ENCODE peak calls at places on chromosome 14, in seven cellular contexts. T is brain microvascular endothelial cell, J is hepatocyte, D is thoracic aorta, R is mesenchymal stem cell, M is small intestine, Q is PC-3. S is an unnamed sample.

GRCh38 chr14:56334458-56334857 is 216.2 kb downstream of the PELI2 start:
- DNase-seq in Q (no peak), T (no peak), M (no peak), D (no peak), R (peak; percentile 63), J (no peak), S (no peak)

GRCh38 chr14:77615231-77616132 is 955 bp downstream of the SPTLC2 start:
- DNase-seq in J (peak; percentile 12), Q (peak; percentile 57), R (peak; percentile 44), D (no peak), M (peak; percentile 46), T (no peak), S (peak; percentile 78)

GRCh38 chr14:54647378-54647777 is 80.5 kb downstream of the SAMD4A start:
- DNase-seq in D (no peak), M (no peak), J (no peak), T (no peak), Q (peak; percentile 52), R (no peak), S (no peak)

GRCh38 chr14:58912287-58912686 is 274.5 kb downstream of the DACT1 start:
- DNase-seq in R (no peak), D (no peak), T (no peak), M (no peak), Q (no peak), J (no peak), S (no peak)

GRCh38 chr14:100680439-100681051 is 46.1 kb upstream of the DLK1 start:
- DNase-seq in D (no peak), T (no peak), M (no peak), Q (no peak), R (peak; percentile 35), J (peak; percentile 60), S (no peak)

GRCh38 chr14:90814806-90815566 is 1.2 kb downstream of the TTC7B start:
- DNase-seq in M (no peak), R (no peak), T (no peak), Q (no peak), J (no peak), D (no peak), S (no peak)

GRCh38 chr14:24630872-24631477 is 3.0 kb downstream of the GZMB start:
- DNase-seq in T (no peak), J (peak; percentile 15), Q (peak; percentile 53), M (peak; percentile 10), R (no peak), D (no peak), S (no peak)

GRCh38 chr14:102759416-102759815 is 17.8 kb upstream of the TRAF3 start:
- DNase-seq in D (no peak), Q (peak; percentile 20), J (peak; percentile 46), R (no peak), M (no peak), T (no peak), S (no peak)

GRCh38 chr14:77508249-77508648 is 9.6 kb upstream of the ISM2 start:
- DNase-seq in D (no peak), M (no peak), Q (peak; percentile 39), R (peak; percentile 66), J (no peak), T (peak; percentile 64), S (no peak)

GRCh38 chr14:101075025-101075800 is 171.7 kb upstream of the RTL1 start:
- DNase-seq in M (no peak), T (no peak), D (no peak), J (no peak), R (no peak), Q (no peak), S (peak; percentile 77)

GRCh38 chr14:49505026-49505766 is 81.0 kb downstream of the RPS29 start:
- DNase-seq in R (no peak), J (peak; percentile 57), M (no peak), D (no peak), Q (peak; percentile 97), T (no peak), S (no peak)

GRCh38 chr14:68950111-68950510 is 29.0 kb downstream of the ACTN1 start:
- DNase-seq in J (no peak), Q (no peak), D (no peak), R (peak; percentile 78), M (no peak), T (no peak), S (no peak)

GRCh38 chr14:90756755-90757345 is 59.4 kb downstream of the TTC7B start:
- DNase-seq in T (no peak), D (no peak), M (no peak), J (no peak), R (no peak), Q (no peak), S (peak; percentile 66)

GRCh38 chr14:36835145-36835544 is 173.5 kb downstream of the PAX9 start:
- DNase-seq in Q (no peak), T (no peak), R (no peak), D (no peak), M (no peak), J (no peak), S (peak; percentile 84)

GRCh38 chr14:67241416-67242362 is at the start of gene PALS1:
- DNase-seq in T (peak; percentile 79), Q (peak; percentile 81), M (peak; percentile 76), J (peak; percentile 81), R (peak; percentile 90), D (no peak), S (peak; percentile 45)

GRCh38 chr14:94104731-94105130 is 5.8 kb upstream of the IFI27 start:
- DNase-seq in Q (no peak), M (no peak), J (no peak), T (no peak), R (no peak), D (no peak), S (no peak)

DNA sequence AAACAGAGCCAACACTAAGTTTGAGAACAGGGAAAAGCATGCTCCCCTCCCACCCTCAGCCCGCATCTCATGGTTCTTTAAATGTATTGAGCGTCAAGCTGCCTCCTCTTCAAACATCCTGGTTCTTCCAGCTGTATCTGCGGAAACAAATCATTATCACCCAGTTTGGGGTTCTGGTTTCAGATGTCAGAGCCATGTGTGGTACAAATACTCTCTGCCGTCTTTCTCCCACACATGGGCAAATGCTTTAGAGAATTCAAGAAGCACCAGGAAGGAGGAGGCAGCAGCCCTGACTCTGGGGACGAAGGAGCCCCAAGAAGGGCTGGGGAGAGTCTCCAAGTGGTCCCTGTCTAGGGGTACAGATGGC is 29.2 kb downstream of the JDP2 start:
- DNase-seq in R (no peak), T (no peak), Q (no peak), M (no peak), J (no peak), D (no peak), S (no peak)
- H3K27ac ChIP-seq in R (no peak overlapping the region), T (no peak overlapping the region), Q (no peak overlapping the region), M (no peak overlapping the region), J (no peak overlapping the region), D (no peak overlapping the region), S (no peak overlapping the region)

DNA sequence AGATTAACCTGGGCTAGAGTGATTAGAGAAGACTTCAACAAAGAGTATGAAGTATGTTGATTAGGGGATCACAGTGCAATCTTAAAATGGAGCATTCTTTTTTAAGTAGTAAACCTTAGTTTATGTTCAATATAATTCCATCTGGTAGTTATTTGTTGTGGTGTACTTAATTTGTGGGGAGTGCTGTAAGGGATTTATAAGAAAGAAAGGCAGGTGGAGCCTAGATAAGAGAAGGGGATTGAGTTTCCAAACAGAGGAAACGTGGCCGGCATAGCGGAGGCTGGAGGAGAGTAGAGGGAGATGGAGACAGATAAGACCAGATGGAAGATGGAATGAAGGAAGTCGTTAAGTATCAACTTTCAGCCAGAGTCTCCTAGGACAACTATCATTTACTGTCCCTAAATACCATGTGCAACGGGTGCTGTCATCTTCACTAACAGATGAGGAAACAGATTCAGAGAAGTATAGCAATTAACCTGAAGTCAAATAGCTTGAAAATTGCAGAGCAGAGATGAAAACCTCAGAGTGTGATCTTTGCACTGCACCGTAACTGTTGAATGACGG is 38.1 kb downstream of the GOLGA5 start:
- DNase-seq in Q (no peak), T (no peak), M (no peak), R (no peak), D (no peak), J (no peak), S (no peak)
- H3K36me3 ChIP-seq in Q (peaks cover 15% of the 10 kb centered on the region), T (peaks cover 60% of the 10 kb centered on the region), M (peaks cover 22% of the 10 kb centered on the region), R (peaks cover 93% of the 10 kb centered on the region), D (peaks cover 48% of the 10 kb centered on the region), J (no peaks in the 10 kb centered on the region), S (peaks cover 39% of the 10 kb centered on the region)

GRCh38 chr14:104800600-104801283 is at the start of gene ZBTB42:
- DNase-seq in D (no peak), T (peak; percentile 18), Q (peak; percentile 91), J (peak; percentile 92), M (peak; percentile 90), R (peak; percentile 64), S (peak; percentile 75)

GRCh38 chr14:104799657-104800599 is 973 bp upstream of the ZBTB42 start:
- DNase-seq in R (peak; percentile 83), T (peak; percentile 24), Q (peak; percentile 77), J (peak; percentile 95), M (peak; percentile 82), D (peak; percentile 58), S (peak; percentile 88)

GRCh38 chr14:104797112-104798044 is 1.8 kb upstream of the AKT1 start:
- DNase-seq in J (peak; percentile 54), T (no peak), R (peak; percentile 60), M (peak; percentile 40), D (no peak), Q (no peak), S (peak; percentile 67)

GRCh38 chr14:104798300-104799238 is 2.3 kb upstream of the ZBTB42 start:
- DNase-seq in M (peak; percentile 27), J (no peak), R (no peak), T (no peak), Q (no peak), D (no peak), S (no peak)

GRCh38 chr14:104799239-104799599 is 1.7 kb upstream of the ZBTB42 start:
- DNase-seq in R (no peak), T (no peak), J (no peak), D (no peak), M (no peak), Q (peak; percentile 2), S (no peak)
- H3K27ac ChIP-seq in R (no peak overlapping the region), T (no peak overlapping the region), J (peak overlapping the region; percentile 96), D (peak overlapping the region; percentile 96), M (peak overlapping the region; percentile 42), Q (no peak overlapping the region), S (no peak overlapping the region)

GRCh38 chr14:35149239-35149638 is 26.9 kb downstream of the PRORP start:
- DNase-seq in J (peak; percentile 0), R (no peak), D (no peak), Q (no peak), T (no peak), M (no peak), S (no peak)

GRCh38 chr14:35147186-35147585 is 24.8 kb downstream of the PRORP start:
- DNase-seq in D (no peak), M (no peak), T (no peak), R (no peak), Q (no peak), J (no peak), S (no peak)

GRCh38 chr14:35144029-35144428 is 21.7 kb downstream of the PRORP start:
- DNase-seq in T (no peak), D (no peak), Q (no peak), R (no peak), M (no peak), J (no peak), S (no peak)

GRCh38 chr14:35146711-35147149 is 24.4 kb downstream of the PRORP start:
- DNase-seq in D (no peak), R (no peak), T (no peak), J (peak; percentile 0), Q (peak; percentile 65), M (no peak), S (no peak)

DNA sequence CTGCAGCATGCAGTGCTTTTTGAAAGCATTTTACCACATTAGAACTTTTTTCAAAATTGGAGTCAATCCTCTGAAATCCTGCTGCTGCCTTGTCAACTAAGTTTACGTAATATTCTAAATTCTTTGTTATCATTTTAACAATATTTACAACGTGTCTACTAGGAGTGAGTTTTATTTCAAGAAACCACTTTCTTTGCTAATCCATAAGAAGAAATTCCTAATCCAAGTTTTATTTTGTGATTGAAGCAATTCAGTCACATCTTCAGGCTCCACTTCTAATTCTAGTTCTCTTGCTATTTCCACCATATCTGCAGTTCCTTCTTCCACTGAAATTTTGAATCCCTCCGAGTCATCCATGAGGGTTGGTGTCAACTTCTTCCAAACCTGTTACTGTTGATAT is 25.4 kb downstream of the PRORP start:
- DNase-seq in M (no peak), Q (no peak), D (no peak), J (no peak), R (no peak), T (no peak), S (no peak)
- H3K36me3 ChIP-seq in M (peaks cover 2% of the 10 kb centered on the region), Q (peaks cover 5% of the 10 kb centered on the region), D (no peaks in the 10 kb centered on the region), J (no peaks in the 10 kb centered on the region), R (peaks cover 13% of the 10 kb centered on the region), T (peaks cover 4% of the 10 kb centered on the region), S (peaks cover 3% of the 10 kb centered on the region)

S was measured in Karpas-422.